ENCODE peak calls at places on chromosome 9, in five cellular contexts. One of them, this sample, is unnamed.

GRCh38 chr9:6644346-6645152 is 980 bp downstream of the GLDC start:
- DNase-seq in A549: no peak
- DNase-seq in GM23248: peak; percentile 10
- DNase-seq in HepG2: no peak
- DNase-seq in PC-3: no peak
- DNase-seq in this sample: no peak

GRCh38 chr9:87685871-87686519 is 39.9 kb upstream of the CTSL start:
- DNase-seq in GM23248: peak; percentile 23
- DNase-seq in HepG2: no peak
- DNase-seq in A549: no peak
- DNase-seq in PC-3: no peak
- DNase-seq in this sample: no peak

GRCh38 chr9:71690058-71690691 is 78.1 kb downstream of the CEMIP2 start:
- DNase-seq in PC-3: no peak
- DNase-seq in A549: no peak
- DNase-seq in HepG2: no peak
- DNase-seq in GM23248: peak; percentile 56
- DNase-seq in this sample: no peak

GRCh38 chr9:129608561-129609481 is 12.1 kb downstream of the C9orf50 start:
- DNase-seq in GM23248: no peak
- DNase-seq in HepG2: no peak
- DNase-seq in PC-3: no peak
- DNase-seq in A549: peak; percentile 66
- DNase-seq in this sample: no peak

GRCh38 chr9:93132946-93133640 is 958 bp downstream of the NINJ1 start:
- DNase-seq in A549: no peak
- DNase-seq in HepG2: peak; percentile 72
- DNase-seq in GM23248: peak; percentile 47
- DNase-seq in PC-3: peak; percentile 39
- DNase-seq in this sample: no peak

GRCh38 chr9:78015242-78015641 is 16.4 kb downstream of the GNAQ start:
- DNase-seq in GM23248: no peak
- DNase-seq in PC-3: no peak
- DNase-seq in HepG2: no peak
- DNase-seq in A549: no peak
- DNase-seq in this sample: no peak

GRCh38 chr9:130835441-130836298 is 616 bp downstream of the ABL1 start:
- DNase-seq in PC-3: no peak
- DNase-seq in HepG2: no peak
- DNase-seq in A549: peak; percentile 61
- DNase-seq in GM23248: peak; percentile 69
- DNase-seq in this sample: peak; percentile 63

GRCh38 chr9:118455781-118456180 is 751.6 kb downstream of the TLR4 start:
- DNase-seq in HepG2: no peak
- DNase-seq in PC-3: no peak
- DNase-seq in GM23248: no peak
- DNase-seq in A549: no peak
- DNase-seq in this sample: no peak

GRCh38 chr9:35357116-35357515 is 132.8 kb upstream of the RUSC2 start:
- DNase-seq in GM23248: peak; percentile 51
- DNase-seq in HepG2: no peak
- DNase-seq in A549: no peak
- DNase-seq in PC-3: peak; percentile 31
- DNase-seq in this sample: peak; percentile 10

GRCh38 chr9:77546391-77546790 is 101.7 kb downstream of the GNA14 start:
- DNase-seq in A549: no peak
- DNase-seq in PC-3: no peak
- DNase-seq in GM23248: no peak
- DNase-seq in HepG2: no peak
- DNase-seq in this sample: peak; percentile 8

GRCh38 chr9:93812410-93812668 is 142.8 kb downstream of the BARX1 start:
- DNase-seq in PC-3: no peak
- DNase-seq in HepG2: no peak
- DNase-seq in A549: no peak
- DNase-seq in GM23248: no peak
- DNase-seq in this sample: no peak

GRCh38 chr9:124279531-124280175 is 21.9 kb downstream of the NEK6 start:
- DNase-seq in PC-3: no peak
- DNase-seq in HepG2: no peak
- DNase-seq in GM23248: no peak
- DNase-seq in A549: no peak
- DNase-seq in this sample: peak; percentile 47

GRCh38 chr9:91844170-91844569 is 105.9 kb downstream of the ROR2 start:
- DNase-seq in HepG2: no peak
- DNase-seq in A549: no peak
- DNase-seq in PC-3: no peak
- DNase-seq in GM23248: peak; percentile 56
- DNase-seq in this sample: no peak

GRCh38 chr9:136052991-136053756 is 41.9 kb downstream of the NACC2 start:
- DNase-seq in GM23248: peak; percentile 38
- DNase-seq in PC-3: no peak
- DNase-seq in HepG2: peak; percentile 14
- DNase-seq in A549: no peak
- DNase-seq in this sample: no peak

GRCh38 chr9:83130541-83130940 is 67.6 kb upstream of the RASEF start:
- DNase-seq in A549: peak; percentile 73
- DNase-seq in GM23248: peak; percentile 6
- DNase-seq in PC-3: peak; percentile 61
- DNase-seq in HepG2: no peak
- DNase-seq in this sample: peak; percentile 66

GRCh38 chr9:119268985-119269384 is 100.2 kb downstream of the BRINP1 start:
- DNase-seq in PC-3: no peak
- DNase-seq in GM23248: peak; percentile 32
- DNase-seq in A549: no peak
- DNase-seq in HepG2: no peak
- DNase-seq in this sample: peak; percentile 81

GRCh38 chr9:89079421-89079820 is 88.2 kb downstream of the S1PR3 start:
- DNase-seq in HepG2: no peak
- DNase-seq in PC-3: no peak
- DNase-seq in A549: no peak
- DNase-seq in GM23248: peak; percentile 42
- DNase-seq in this sample: peak; percentile 14

GRCh38 chr9:121285835-121286687 is 18.1 kb downstream of the GSN start:
- DNase-seq in HepG2: no peak
- DNase-seq in PC-3: no peak
- DNase-seq in GM23248: peak; percentile 86
- DNase-seq in A549: peak; percentile 83
- DNase-seq in this sample: peak; percentile 56

GRCh38 chr9:83965350-83966208 is 14.4 kb downstream of the HNRNPK start:
- DNase-seq in A549: peak; percentile 31
- DNase-seq in GM23248: no peak
- DNase-seq in PC-3: no peak
- DNase-seq in HepG2: peak; percentile 73
- DNase-seq in this sample: no peak

GRCh38 chr9:125988479-125989050 is 241.4 kb downstream of the PBX3 start:
- DNase-seq in A549: no peak
- DNase-seq in GM23248: no peak
- DNase-seq in PC-3: no peak
- DNase-seq in HepG2: no peak
- DNase-seq in this sample: no peak

GRCh38 chr9:95143591-95144561 is 173.6 kb downstream of the FANCC start:
- DNase-seq in PC-3: no peak
- DNase-seq in A549: no peak
- DNase-seq in HepG2: peak; percentile 62
- DNase-seq in GM23248: peak; percentile 71
- DNase-seq in this sample: peak; percentile 77
- H3K4me2 ChIP-seq in PC-3: no peak overlapping the region
- H3K4me2 ChIP-seq in A549: no peak overlapping the region
- H3K4me2 ChIP-seq in HepG2: peak overlapping the region; percentile 9
- H3K4me2 ChIP-seq in GM23248: peak overlapping the region; percentile 5
- H3K4me2 ChIP-seq in this sample: no peak overlapping the region

GRCh38 chr9:133945314-133945975 is 46.7 kb downstream of the VAV2 start:
- DNase-seq in A549: no peak
- DNase-seq in GM23248: no peak
- DNase-seq in HepG2: no peak
- DNase-seq in PC-3: no peak
- DNase-seq in this sample: no peak

GRCh38 chr9:133946840-133947486 is 45.2 kb downstream of the VAV2 start:
- DNase-seq in GM23248: no peak
- DNase-seq in HepG2: no peak
- DNase-seq in A549: no peak
- DNase-seq in PC-3: no peak
- DNase-seq in this sample: no peak

GRCh38 chr9:133948138-133948537 is 44.0 kb downstream of the VAV2 start:
- DNase-seq in GM23248: no peak
- DNase-seq in HepG2: no peak
- DNase-seq in PC-3: no peak
- DNase-seq in A549: no peak
- DNase-seq in this sample: peak; percentile 47

GRCh38 chr9:133944746-133945135 is 47.4 kb downstream of the VAV2 start:
- DNase-seq in PC-3: peak; percentile 84
- DNase-seq in A549: no peak
- DNase-seq in HepG2: no peak
- DNase-seq in GM23248: peak; percentile 42
- DNase-seq in this sample: peak; percentile 91

DNA sequence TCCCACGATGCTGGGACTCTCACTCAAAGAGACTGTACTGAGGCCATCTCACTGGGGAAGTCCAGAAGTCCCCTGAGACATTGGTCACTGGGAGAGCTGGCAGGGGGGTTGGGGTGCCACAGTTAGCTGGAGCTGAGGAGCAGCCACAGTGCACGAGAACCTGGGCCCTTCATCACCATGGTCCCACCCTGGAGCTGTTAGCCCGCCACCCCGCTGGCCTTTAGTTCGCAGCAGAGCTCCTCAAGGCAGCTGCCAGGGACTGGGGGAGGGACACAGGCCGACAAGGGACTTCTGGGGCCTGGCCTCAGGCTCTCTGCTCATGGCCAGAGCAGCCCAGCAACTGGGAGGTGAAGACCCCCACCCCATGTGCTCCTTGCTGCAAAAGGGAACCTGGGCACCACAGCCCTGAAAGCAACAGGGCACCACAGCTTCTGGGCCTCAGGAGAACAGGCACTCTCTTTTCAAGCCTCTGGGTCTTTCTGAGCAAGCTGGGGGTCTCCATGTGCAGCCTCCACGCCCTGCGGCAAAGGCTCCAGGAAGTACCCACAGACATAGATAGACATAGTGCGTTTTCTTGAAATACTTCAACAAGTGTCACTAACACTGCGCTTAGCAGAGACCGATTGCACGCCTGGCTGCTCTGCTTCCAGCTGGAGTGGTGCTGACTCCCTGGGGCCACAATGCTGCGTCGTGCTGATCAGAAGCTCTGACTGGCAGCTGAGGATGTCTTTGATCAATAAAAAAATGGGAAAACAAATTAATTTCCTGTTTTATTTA is 46.0 kb downstream of the VAV2 start:
- DNase-seq in A549: no peak
- DNase-seq in GM23248: no peak
- DNase-seq in PC-3: no peak
- DNase-seq in HepG2: no peak
- DNase-seq in this sample: no peak
- H3K4me2 ChIP-seq in A549: no peak overlapping the region
- H3K4me2 ChIP-seq in GM23248: no peak overlapping the region
- H3K4me2 ChIP-seq in PC-3: no peak overlapping the region
- H3K4me2 ChIP-seq in HepG2: no peak overlapping the region
- H3K4me2 ChIP-seq in this sample: no peak overlapping the region

DNA sequence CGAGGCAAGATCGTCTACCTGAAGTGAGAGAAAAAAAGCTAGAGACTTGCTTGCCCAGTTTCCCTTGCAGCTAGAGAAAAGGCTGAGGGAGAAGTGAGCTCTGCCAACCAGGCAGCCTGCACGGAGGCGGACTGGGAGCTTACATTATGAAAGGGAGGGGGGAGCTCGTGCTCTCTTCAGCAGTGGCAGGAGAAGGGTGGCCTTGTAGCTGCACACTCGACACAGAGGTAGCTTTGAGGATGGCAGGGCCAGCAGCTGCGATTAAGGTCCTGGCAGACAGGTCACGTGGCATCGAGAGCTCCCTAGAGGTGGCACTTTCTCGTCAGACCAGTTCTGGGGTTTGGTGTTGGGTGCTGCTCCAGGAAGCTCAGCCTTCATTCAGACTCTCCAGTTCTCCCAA is 26.7 kb downstream of the APBA1 start:
- DNase-seq in GM23248: no peak
- DNase-seq in HepG2: no peak
- DNase-seq in PC-3: peak; percentile 29
- DNase-seq in A549: no peak
- DNase-seq in this sample: no peak
- H3K4me2 ChIP-seq in GM23248: no peak overlapping the region
- H3K4me2 ChIP-seq in HepG2: no peak overlapping the region
- H3K4me2 ChIP-seq in PC-3: peak overlapping the region; percentile 37
- H3K4me2 ChIP-seq in A549: no peak overlapping the region
- H3K4me2 ChIP-seq in this sample: no peak overlapping the region

DNA sequence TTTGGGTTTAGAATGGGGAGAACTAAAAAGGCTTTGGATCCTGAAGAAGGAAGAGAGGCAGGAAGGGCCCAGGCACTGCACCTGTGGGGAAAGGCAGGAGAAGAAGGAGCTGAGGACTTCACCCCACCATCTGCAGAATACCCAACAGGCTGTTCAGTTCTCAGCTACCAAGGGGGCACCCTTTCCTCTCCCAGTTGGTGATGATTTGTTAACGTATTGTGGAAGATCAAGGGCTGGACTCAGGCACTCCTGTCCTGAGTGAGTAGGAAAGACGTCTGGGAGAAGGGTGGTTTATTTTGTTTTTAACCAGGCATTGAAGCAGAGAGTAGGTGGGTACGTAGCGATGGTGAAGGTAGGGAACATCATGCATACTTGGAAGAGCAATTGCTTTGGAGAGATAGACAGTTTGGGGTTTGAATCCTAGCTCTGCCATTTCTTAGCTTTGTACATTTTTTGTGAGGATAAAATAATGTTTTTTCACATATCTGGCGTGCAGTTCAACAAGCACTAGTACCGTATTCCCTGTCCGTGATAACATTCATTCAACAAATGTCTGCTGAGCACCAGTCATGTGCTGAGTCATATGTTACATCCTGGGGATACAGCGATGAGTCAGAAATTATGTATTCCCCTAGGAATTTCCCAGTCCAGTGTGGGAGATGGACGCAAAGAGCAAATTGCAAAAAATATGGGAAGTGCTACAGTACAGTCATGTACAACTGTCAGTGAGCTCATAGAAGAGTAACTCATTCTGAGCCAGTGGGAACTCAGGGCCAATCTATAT is 2.1 kb downstream of the MSANTD3 start:
- DNase-seq in GM23248: peak; percentile 98
- DNase-seq in PC-3: peak; percentile 96
- DNase-seq in HepG2: peak; percentile 89
- DNase-seq in A549: peak; percentile 94
- DNase-seq in this sample: peak; percentile 99
- H3K4me2 ChIP-seq in GM23248: peak overlapping the region; percentile 99
- H3K4me2 ChIP-seq in PC-3: peak overlapping the region; percentile 99
- H3K4me2 ChIP-seq in HepG2: peak overlapping the region; percentile 78
- H3K4me2 ChIP-seq in A549: peak overlapping the region; percentile 96
- H3K4me2 ChIP-seq in this sample: peak overlapping the region; percentile 92

This sample was measured in astrocyte.